ENCODE peak calls at places on chromosomes 2 and 18, in four cellular contexts. One of them, this sample, is unnamed.

GRCh38 chr2:29262681-29263260 is 147.6 kb downstream of the CLIP4 start:
- DNase-seq in MV-4-11: peak; percentile 73
- DNase-seq in posterior vena cava: no peak
- DNase-seq in bronchial epithelial cell: no peak
- DNase-seq in this sample: no peak

GRCh38 chr2:205902041-205902898 is 183.7 kb downstream of the INO80D start:
- DNase-seq in posterior vena cava: no peak
- DNase-seq in MV-4-11: no peak
- DNase-seq in bronchial epithelial cell: peak; percentile 46
- DNase-seq in this sample: peak; percentile 42

GRCh38 chr2:234768608-234769196 is 183.1 kb upstream of the SH3BP4 start:
- DNase-seq in posterior vena cava: no peak
- DNase-seq in MV-4-11: no peak
- DNase-seq in bronchial epithelial cell: no peak
- DNase-seq in this sample: no peak

GRCh38 chr2:73232471-73233153 is 427 bp downstream of the PRADC1 start:
- DNase-seq in MV-4-11: no peak
- DNase-seq in posterior vena cava: no peak
- DNase-seq in bronchial epithelial cell: peak; percentile 15
- DNase-seq in this sample: peak; percentile 27

GRCh38 chr2:28748176-28748575 is 3.5 kb upstream of the PPP1CB start:
- DNase-seq in MV-4-11: no peak
- DNase-seq in posterior vena cava: no peak
- DNase-seq in bronchial epithelial cell: no peak
- DNase-seq in this sample: no peak

GRCh38 chr18:13261658-13262357 is 43.2 kb downstream of the LDLRAD4 start:
- DNase-seq in posterior vena cava: peak; percentile 63
- DNase-seq in MV-4-11: no peak
- DNase-seq in bronchial epithelial cell: no peak
- DNase-seq in this sample: no peak

GRCh38 chr2:180367831-180368230 is 360.7 kb upstream of the CWC22 start:
- DNase-seq in posterior vena cava: no peak
- DNase-seq in bronchial epithelial cell: peak; percentile 41
- DNase-seq in MV-4-11: no peak
- DNase-seq in this sample: no peak

GRCh38 chr2:236870401-236870800 is 215.3 kb upstream of the COPS8 start:
- DNase-seq in MV-4-11: no peak
- DNase-seq in posterior vena cava: no peak
- DNase-seq in bronchial epithelial cell: no peak
- DNase-seq in this sample: no peak

GRCh38 chr2:9021563-9022211 is 18.2 kb upstream of the MBOAT2 start:
- DNase-seq in MV-4-11: no peak
- DNase-seq in bronchial epithelial cell: peak; percentile 15
- DNase-seq in posterior vena cava: no peak
- DNase-seq in this sample: no peak